ENCODE peak calls at places on chromosome 12, in eight cellular contexts. R, H, X, U, I, E, F and C are unnamed samples. For H3K4me1 and H3K27me3, the result is how much of the 10 kb centered on the place peaks cover.

GRCh38 chr12:4148418-4149056 is 125.0 kb upstream of the CCND2 start:
- DNase-seq in H (peak), F (peak), I (peak), U (no peak), X (no peak), E (peak), R (no peak), C (peak)

GRCh38 chr12:30796891-30797371 is 42.2 kb upstream of the CAPRIN2 start:
- DNase-seq in R (no peak), H (peak), I (no peak), F (no peak), U (peak), E (no peak), X (peak), C (no peak)

GRCh38 chr12:124916370-124917134 is 2.1 kb upstream of the UBC start:
- DNase-seq in R (peak), U (no peak), F (peak), I (no peak), H (peak), E (no peak), X (peak), C (peak)

GRCh38 chr12:32946504-32947131 is 50.0 kb upstream of the PKP2 start:
- DNase-seq in U (no peak), I (no peak), R (no peak), E (no peak), F (no peak), H (no peak), X (no peak), C (no peak)

GRCh38 chr12:3611853-3612703 is 121.1 kb downstream of the PRMT8 start:
- DNase-seq in E (no peak), X (no peak), U (no peak), F (no peak), R (no peak), I (no peak), H (no peak), C (peak)

GRCh38 chr12:65822732-65823480 is 1.4 kb upstream of the HMGA2 start:
- DNase-seq in U (peak), X (peak), R (peak), H (peak), I (no peak), F (no peak), E (peak), C (peak)

GRCh38 chr12:48924617-48925217 is 575 bp downstream of the FKBP11 start:
- DNase-seq in X (peak), U (peak), F (peak), R (peak), E (peak), I (peak), H (peak), C (peak)

GRCh38 chr12:91952916-91953315 is 192.7 kb downstream of the BTG1 start:
- DNase-seq in F (no peak), E (no peak), H (no peak), R (no peak), I (no peak), U (no peak), X (no peak), C (no peak)

GRCh38 chr12:1496162-1496925 is 98.0 kb downstream of the FBXL14 start:
- DNase-seq in U (no peak), H (peak), I (no peak), X (peak), F (no peak), E (no peak), R (no peak), C (peak)

GRCh38 chr12:88509851-88510250 is 70.4 kb downstream of the KITLG start:
- DNase-seq in R (no peak), F (no peak), X (no peak), U (no peak), E (no peak), H (no peak), I (no peak), C (no peak)

GRCh38 chr12:15749937-15750336 is 39.3 kb downstream of the EPS8 start:
- DNase-seq in F (no peak), I (no peak), R (no peak), E (no peak), U (no peak), H (no peak), X (no peak), C (no peak)

GRCh38 chr12:6338955-6339761 is 2.7 kb downstream of the TNFRSF1A start:
- DNase-seq in I (no peak), U (no peak), E (no peak), R (no peak), X (no peak), H (no peak), F (no peak), C (no peak)

GRCh38 chr12:6336859-6337744 is 4.8 kb downstream of the TNFRSF1A start:
- DNase-seq in I (no peak), U (no peak), R (no peak), H (no peak), F (no peak), E (no peak), X (no peak), C (no peak)

GRCh38 chr12:6335451-6336078 is 6.3 kb downstream of the TNFRSF1A start:
- DNase-seq in E (peak), R (peak), H (peak), I (peak), F (peak), X (peak), U (peak), C (peak)

GRCh38 chr12:6336079-6336858 is 5.6 kb downstream of the TNFRSF1A start:
- DNase-seq in X (peak), H (peak), E (peak), U (peak), R (peak), F (peak), I (peak), C (peak)

GRCh38 chr12:6337958-6338406 is 3.9 kb downstream of the TNFRSF1A start:
- DNase-seq in H (no peak), X (no peak), U (no peak), F (no peak), E (no peak), R (no peak), I (no peak), C (no peak)
- H3K4me1 ChIP-seq in H (half or more), X (half or more), U (under half), F (under half), E (half or more), R (under half), I (half or more), C (under half)

GRCh38 chr12:19036673-19037357 is 92.7 kb upstream of the PLEKHA5 start:
- DNase-seq in I (no peak), E (no peak), H (peak), U (peak), F (no peak), X (peak), R (no peak), C (no peak)
- H3K27ac ChIP-seq in I (peak), E (peak), H (peak), U (peak), F (no peak), X (no peak), R (no peak), C (no peak)

GRCh38 chr12:52669426-52669825 is 10.8 kb downstream of the KRT1 start:
- DNase-seq in U (no peak), E (no peak), I (no peak), H (no peak), X (no peak), F (no peak), R (no peak), C (no peak)
- H3K27me3 ChIP-seq in U (under half), E (under half), I (under half), H (under half), X (under half), F (under half), R (under half), C (under half)

DNA sequence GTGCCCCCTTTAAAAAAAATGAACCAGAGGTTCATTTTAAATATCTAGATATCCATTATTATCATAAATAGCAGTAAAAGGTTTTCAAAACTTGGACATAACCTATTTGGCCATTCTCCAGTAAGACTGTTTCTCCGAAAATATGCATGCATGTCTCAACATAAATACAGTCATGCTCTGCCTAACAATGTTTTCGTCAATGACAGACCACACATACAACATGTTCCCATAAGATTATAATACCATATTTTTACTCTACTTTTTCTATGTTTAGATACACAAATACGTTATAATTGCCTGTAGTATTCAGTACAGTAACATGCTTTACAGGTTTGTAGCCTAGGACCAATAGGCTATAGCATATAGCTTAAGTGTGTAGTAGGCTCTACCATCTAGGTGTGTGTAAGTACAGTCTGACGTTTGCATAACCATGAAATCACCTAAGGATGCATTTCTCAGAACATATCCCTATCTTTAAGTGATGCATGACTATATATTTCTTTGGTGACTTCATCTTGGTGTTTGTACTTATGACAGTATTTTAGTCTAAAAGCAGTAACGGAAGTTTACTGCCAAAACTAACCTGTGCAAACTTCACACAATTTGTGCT is 3.2 kb downstream of the TMEM19 start:
- DNase-seq in U (no peak), E (no peak), I (no peak), F (no peak), H (no peak), X (no peak), R (no peak), C (no peak)
- H3K4me1 ChIP-seq in U (under half), E (under half), I (under half), F (under half), H (under half), X (under half), R (under half), C (under half)

GRCh38 chr12:116631619-116632018 is 72.4 kb downstream of the MAP1LC3B2 start:
- DNase-seq in I (no peak), R (no peak), F (no peak), E (no peak), H (no peak), U (no peak), X (no peak), C (no peak)

GRCh38 chr12:116628450-116628793 is 69.2 kb downstream of the MAP1LC3B2 start:
- DNase-seq in H (no peak), U (no peak), I (no peak), X (no peak), R (no peak), F (no peak), E (no peak), C (no peak)

GRCh38 chr12:116630762-116631161 is 71.6 kb downstream of the MAP1LC3B2 start:
- DNase-seq in U (no peak), F (no peak), X (no peak), I (no peak), H (no peak), R (no peak), E (no peak), C (no peak)

GRCh38 chr12:116628989-116629388 is 69.8 kb downstream of the MAP1LC3B2 start:
- DNase-seq in E (no peak), U (no peak), X (no peak), H (no peak), F (no peak), R (no peak), I (no peak), C (no peak)

DNA sequence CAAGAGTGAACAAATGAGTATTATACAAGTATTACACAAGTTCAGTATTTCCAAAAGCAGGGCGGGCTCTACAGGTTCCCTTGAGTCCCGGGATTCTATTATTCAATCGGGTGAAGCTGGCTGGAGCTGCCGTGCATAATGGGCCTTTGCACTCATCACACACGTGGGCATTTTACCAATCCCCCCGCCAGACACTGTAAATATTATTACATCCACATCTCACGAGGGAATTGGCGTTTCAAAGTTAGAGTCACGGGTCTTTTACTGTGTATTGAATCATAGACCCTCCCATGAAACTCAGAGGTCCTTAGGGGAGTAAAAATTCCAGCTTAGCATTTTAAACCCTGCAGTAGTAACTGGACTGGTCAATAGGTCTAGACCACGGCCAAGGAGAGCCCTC is 70.3 kb downstream of the MAP1LC3B2 start:
- DNase-seq in U (no peak), E (no peak), F (peak), X (no peak), R (no peak), H (no peak), I (no peak), C (no peak)
- H3K27ac ChIP-seq in U (no peak), E (no peak), F (no peak), X (no peak), R (no peak), H (no peak), I (no peak), C (no peak)